ENCODE peak calls at places on chromosomes 6 and 20, in eight cellular contexts. U is GM12864, Y is cardiac muscle cell, H is GM06990, Z is left ventricle myocardium inferior, L is SJSA1, V is hepatocyte, X is GM12878. N is an unnamed sample.

GRCh38 chr6:41451039-41451438 is 95.1 kb upstream of the FOXP4 start:
- DNase-seq in U (no peak), Y (no peak), H (no peak), Z (no peak), L (no peak), V (peak), X (no peak), N (no peak)

GRCh38 chr20:45419188-45420091 is 3.5 kb downstream of the PIGT start:
- DNase-seq in U (peak), Y (peak), H (peak), Z (peak), L (peak), V (no peak), X (peak), N (peak)

GRCh38 chr6:11323666-11324452 is 91.4 kb upstream of the NEDD9 start:
- DNase-seq in U (peak), Y (no peak), H (no peak), Z (peak), L (no peak), V (peak), X (peak), N (peak)

GRCh38 chr6:75906871-75907270 is 157.8 kb downstream of the MYO6 start:
- DNase-seq in U (no peak), Y (no peak), H (no peak), Z (no peak), L (no peak), V (peak), X (no peak), N (no peak)

GRCh38 chr6:166259296-166259977 is 48.8 kb downstream of the PRR18 start:
- DNase-seq in U (no peak), Y (no peak), H (no peak), Z (no peak), L (no peak), V (no peak), X (no peak), N (peak)

GRCh38 chr6:169666441-169666840 is 35.4 kb downstream of the WDR27 start:
- DNase-seq in U (no peak), Y (no peak), H (no peak), Z (no peak), L (no peak), V (no peak), X (no peak), N (no peak)

GRCh38 chr6:140871911-140872310 is 1260.8 kb upstream of the GJE1 start:
- DNase-seq in U (no peak), Y (peak), H (no peak), Z (no peak), L (no peak), V (no peak), X (no peak), N (no peak)

GRCh38 chr6:41571066-41571780 is 25.0 kb downstream of the FOXP4 start:
- DNase-seq in U (no peak), Y (no peak), H (no peak), Z (no peak), L (no peak), V (no peak), X (no peak), N (no peak)

GRCh38 chr6:134074151-134074712 is 21.8 kb upstream of the SLC2A12 start:
- DNase-seq in U (no peak), Y (peak), H (no peak), Z (no peak), L (no peak), V (no peak), X (no peak), N (no peak)

GRCh38 chr6:9346923-9347322 is 911.6 kb upstream of the SLC35B3 start:
- DNase-seq in U (no peak), Y (no peak), H (no peak), Z (no peak), L (no peak), V (no peak), X (no peak), N (no peak)

GRCh38 chr6:35046862-35047261 is 94.3 kb downstream of the TCP11 start:
- DNase-seq in U (no peak), Y (peak), H (no peak), Z (no peak), L (no peak), V (no peak), X (no peak), N (no peak)

GRCh38 chr6:84618046-84618752 is 146.2 kb downstream of the TBX18 start:
- DNase-seq in U (no peak), Y (peak), H (no peak), Z (no peak), L (no peak), V (no peak), X (no peak), N (no peak)

GRCh38 chr20:47921306-47922279 is 136.3 kb upstream of the SULF2 start:
- DNase-seq in U (no peak), Y (no peak), H (no peak), Z (no peak), L (no peak), V (no peak), X (no peak), N (no peak)
- H3K4me3 ChIP-seq in U (no peak), Y (no peak), H (no peak), Z (no peak), L (no peak), V (no peak), X (no peak), N (no peak)

GRCh38 chr6:73752943-73753342 is 56.9 kb downstream of the CD109 start:
- DNase-seq in U (no peak), Y (no peak), H (no peak), Z (no peak), L (no peak), V (no peak), X (no peak), N (no peak)

GRCh38 chr6:73746776-73747175 is 50.8 kb downstream of the CD109 start:
- DNase-seq in U (no peak), Y (peak), H (no peak), Z (no peak), L (no peak), V (no peak), X (no peak), N (no peak)

GRCh38 chr6:73742433-73742832 is 46.4 kb downstream of the CD109 start:
- DNase-seq in U (no peak), Y (no peak), H (no peak), Z (no peak), L (no peak), V (no peak), X (no peak), N (no peak)

GRCh38 chr6:73743556-73743955 is 47.6 kb downstream of the CD109 start:
- DNase-seq in U (no peak), Y (peak), H (no peak), Z (no peak), L (no peak), V (no peak), X (no peak), N (no peak)

GRCh38 chr6:73747293-73747692 is 51.3 kb downstream of the CD109 start:
- DNase-seq in U (no peak), Y (no peak), H (no peak), Z (no peak), L (no peak), V (no peak), X (peak), N (peak)
- H3K4me3 ChIP-seq in U (no peak), Y (no peak), H (no peak), Z (no peak), L (no peak), V (no peak), X (no peak), N (no peak)

DNA sequence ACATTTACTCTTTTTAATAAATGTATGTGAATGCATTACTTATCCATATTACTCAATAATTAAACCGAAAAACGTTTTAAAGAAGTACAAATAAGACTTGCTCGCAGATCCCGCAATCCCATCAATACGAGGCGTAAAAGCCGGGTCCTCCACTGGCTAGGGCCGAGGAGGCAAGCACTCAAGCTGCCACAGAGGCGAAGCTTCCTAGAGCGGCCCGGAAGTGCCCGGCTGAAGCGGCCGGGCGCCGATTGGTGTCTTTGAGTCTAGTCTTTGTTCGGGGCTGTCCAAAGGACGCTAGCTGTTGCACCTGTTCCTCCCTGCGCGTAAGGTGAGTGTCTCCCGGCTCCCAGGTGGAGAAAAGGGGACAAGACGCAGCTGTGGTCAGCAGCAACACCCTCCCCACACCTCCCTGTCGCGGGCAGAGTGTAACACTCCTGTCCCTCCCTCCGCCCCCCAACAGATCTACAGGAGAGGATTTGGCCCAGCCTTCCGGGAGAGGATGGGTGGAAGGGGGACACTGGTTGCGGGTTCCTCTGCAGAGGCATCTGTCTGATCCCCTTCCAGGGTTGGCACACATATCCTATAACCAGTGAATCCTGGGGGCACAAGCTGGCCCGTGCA is at the start of gene ZSCAN16:
- DNase-seq in U (peak), Y (peak), H (peak), Z (peak), L (peak), V (peak), X (no peak), N (peak)
- H3K4me3 ChIP-seq in U (peak), Y (peak), H (peak), Z (peak), L (peak), V (peak), X (peak), N (peak)

GRCh38 chr6:150345786-150346185 is 23.0 kb upstream of the IYD start:
- DNase-seq in U (no peak), Y (no peak), H (no peak), Z (no peak), L (no peak), V (no peak), X (no peak), N (no peak)

GRCh38 chr6:150352321-150353296 is 16.2 kb upstream of the IYD start:
- DNase-seq in U (no peak), Y (peak), H (no peak), Z (no peak), L (no peak), V (no peak), X (no peak), N (no peak)

GRCh38 chr6:150343434-150343833 is 25.4 kb upstream of the IYD start:
- DNase-seq in U (no peak), Y (no peak), H (no peak), Z (no peak), L (no peak), V (no peak), X (no peak), N (no peak)

GRCh38 chr6:150346346-150346745 is 22.5 kb upstream of the IYD start:
- DNase-seq in U (no peak), Y (peak), H (no peak), Z (no peak), L (no peak), V (no peak), X (no peak), N (no peak)

DNA sequence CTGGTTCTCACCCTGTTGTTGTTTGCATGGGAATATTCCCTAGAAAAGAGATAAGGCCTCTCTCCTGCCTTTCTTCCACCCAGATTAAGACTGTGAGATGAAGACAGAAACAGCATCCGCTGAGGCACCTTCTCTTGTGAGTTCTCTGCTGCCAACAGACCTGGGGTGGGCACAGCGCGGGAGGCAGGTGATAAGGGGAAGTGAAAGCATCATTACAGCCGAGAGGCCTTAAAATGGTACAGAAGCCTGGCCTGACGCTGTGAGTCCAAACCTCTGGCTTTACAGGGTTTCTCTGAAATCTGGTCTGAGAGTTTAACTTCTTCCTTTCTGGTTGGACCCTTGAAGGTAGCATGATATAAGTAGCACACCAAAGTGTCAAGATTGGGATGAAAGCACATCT is 21.0 kb upstream of the IYD start:
- DNase-seq in U (no peak), Y (no peak), H (no peak), Z (no peak), L (no peak), V (no peak), X (peak), N (peak)
- H3K4me3 ChIP-seq in U (no peak), Y (no peak), H (no peak), Z (no peak), L (no peak), V (no peak), X (no peak), N (no peak)

GRCh38 chr20:40481337-40481736 is 207.7 kb downstream of the MAFB start:
- DNase-seq in U (no peak), Y (no peak), H (no peak), Z (no peak), L (no peak), V (no peak), X (no peak), N (no peak)

GRCh38 chr20:40481743-40482458 is 207.1 kb downstream of the MAFB start:
- DNase-seq in U (no peak), Y (no peak), H (no peak), Z (no peak), L (no peak), V (no peak), X (no peak), N (no peak)

GRCh38 chr20:40472905-40473304 is 216.1 kb downstream of the MAFB start:
- DNase-seq in U (no peak), Y (no peak), H (no peak), Z (no peak), L (no peak), V (no peak), X (no peak), N (no peak)

DNA sequence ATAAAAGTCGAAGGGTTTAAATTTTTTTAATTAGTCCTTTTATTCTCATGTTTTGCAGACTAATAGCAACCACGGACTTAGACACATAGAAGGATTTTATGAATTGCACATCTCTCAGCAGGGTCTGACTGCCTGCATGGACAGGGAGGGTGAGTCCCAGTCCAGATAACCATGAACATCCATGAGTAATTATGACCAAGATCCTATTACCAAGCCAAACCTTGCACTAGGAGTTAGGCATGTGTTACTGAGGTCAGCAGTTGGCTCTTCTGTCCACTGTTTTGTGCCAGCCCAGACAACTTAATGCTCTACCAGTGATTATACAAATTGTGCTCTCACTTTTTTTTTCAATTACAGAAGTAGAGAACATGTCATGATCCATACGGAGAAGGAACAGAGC is 211.2 kb downstream of the MAFB start:
- DNase-seq in U (no peak), Y (no peak), H (no peak), Z (no peak), L (no peak), V (no peak), X (no peak), N (no peak)
- H3K4me3 ChIP-seq in U (no peak), Y (no peak), H (no peak), Z (no peak), L (no peak), V (no peak), X (no peak), N (no peak)

GRCh38 chr6:3408665-3409064 is 48.2 kb downstream of the SLC22A23 start:
- DNase-seq in U (no peak), Y (no peak), H (no peak), Z (no peak), L (no peak), V (no peak), X (no peak), N (no peak)

GRCh38 chr6:3411967-3412778 is 44.7 kb downstream of the SLC22A23 start:
- DNase-seq in U (no peak), Y (no peak), H (no peak), Z (no peak), L (no peak), V (no peak), X (no peak), N (no peak)

GRCh38 chr6:3407840-3408239 is 49.0 kb downstream of the SLC22A23 start:
- DNase-seq in U (no peak), Y (no peak), H (no peak), Z (no peak), L (no peak), V (no peak), X (no peak), N (no peak)

GRCh38 chr6:3410385-3411360 is 46.2 kb downstream of the SLC22A23 start:
- DNase-seq in U (peak), Y (peak), H (no peak), Z (no peak), L (peak), V (peak), X (no peak), N (peak)

DNA sequence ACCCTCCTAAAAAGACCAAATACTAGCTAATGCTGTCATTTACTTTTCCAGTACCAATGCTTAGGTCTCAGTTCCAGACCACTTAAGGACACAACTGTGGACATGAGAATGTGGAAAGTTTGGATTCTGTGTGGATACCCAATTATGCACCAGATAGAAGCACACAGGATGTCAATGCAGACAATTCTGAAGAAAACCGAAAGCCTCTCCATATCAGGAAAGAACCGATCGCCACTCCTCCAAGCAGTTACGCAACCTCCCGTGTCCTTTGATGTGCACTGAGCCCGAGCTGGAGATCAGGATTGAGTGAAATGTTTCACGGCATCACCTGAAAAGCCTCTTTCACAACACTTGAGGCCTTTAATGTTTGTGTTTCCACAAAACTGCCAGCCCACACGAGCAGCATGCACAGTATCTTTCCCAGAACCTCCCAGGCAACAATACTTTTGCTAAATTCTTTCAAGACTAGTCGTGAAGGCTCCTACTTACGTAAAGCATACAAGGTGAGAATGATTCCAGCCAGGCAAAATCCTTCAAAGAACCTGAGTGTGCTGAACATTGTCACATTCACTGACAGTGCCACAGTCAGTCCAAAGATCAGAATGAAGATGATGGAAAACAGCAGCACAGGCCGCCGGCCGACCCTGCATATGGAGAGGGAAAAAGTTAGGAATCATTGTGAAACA is 47.0 kb downstream of the SLC22A23 start:
- DNase-seq in U (no peak), Y (no peak), H (no peak), Z (no peak), L (no peak), V (peak), X (no peak), N (no peak)
- H3K4me3 ChIP-seq in U (no peak), Y (no peak), H (no peak), Z (no peak), L (no peak), V (no peak), X (no peak), N (no peak)

GRCh38 chr20:44248420-44248759 is 1.3 kb downstream of the GDAP1L1 start:
- DNase-seq in U (no peak), Y (no peak), H (no peak), Z (no peak), L (no peak), V (no peak), X (no peak), N (no peak)
- H3K4me3 ChIP-seq in U (no peak), Y (no peak), H (no peak), Z (no peak), L (no peak), V (no peak), X (no peak), N (no peak)

GRCh38 chr6:52505726-52506501 is 70.9 kb downstream of the TRAM2 start:
- DNase-seq in U (no peak), Y (no peak), H (no peak), Z (no peak), L (no peak), V (no peak), X (no peak), N (no peak)

GRCh38 chr6:52504778-52505127 is 72.1 kb downstream of the TRAM2 start:
- DNase-seq in U (no peak), Y (no peak), H (no peak), Z (no peak), L (no peak), V (no peak), X (no peak), N (no peak)

GRCh38 chr6:52502306-52503029 is 74.4 kb downstream of the TRAM2 start:
- DNase-seq in U (no peak), Y (no peak), H (no peak), Z (no peak), L (no peak), V (no peak), X (no peak), N (no peak)

GRCh38 chr6:52503344-52503747 is 73.5 kb downstream of the TRAM2 start:
- DNase-seq in U (no peak), Y (no peak), H (no peak), Z (peak), L (peak), V (no peak), X (no peak), N (no peak)

DNA sequence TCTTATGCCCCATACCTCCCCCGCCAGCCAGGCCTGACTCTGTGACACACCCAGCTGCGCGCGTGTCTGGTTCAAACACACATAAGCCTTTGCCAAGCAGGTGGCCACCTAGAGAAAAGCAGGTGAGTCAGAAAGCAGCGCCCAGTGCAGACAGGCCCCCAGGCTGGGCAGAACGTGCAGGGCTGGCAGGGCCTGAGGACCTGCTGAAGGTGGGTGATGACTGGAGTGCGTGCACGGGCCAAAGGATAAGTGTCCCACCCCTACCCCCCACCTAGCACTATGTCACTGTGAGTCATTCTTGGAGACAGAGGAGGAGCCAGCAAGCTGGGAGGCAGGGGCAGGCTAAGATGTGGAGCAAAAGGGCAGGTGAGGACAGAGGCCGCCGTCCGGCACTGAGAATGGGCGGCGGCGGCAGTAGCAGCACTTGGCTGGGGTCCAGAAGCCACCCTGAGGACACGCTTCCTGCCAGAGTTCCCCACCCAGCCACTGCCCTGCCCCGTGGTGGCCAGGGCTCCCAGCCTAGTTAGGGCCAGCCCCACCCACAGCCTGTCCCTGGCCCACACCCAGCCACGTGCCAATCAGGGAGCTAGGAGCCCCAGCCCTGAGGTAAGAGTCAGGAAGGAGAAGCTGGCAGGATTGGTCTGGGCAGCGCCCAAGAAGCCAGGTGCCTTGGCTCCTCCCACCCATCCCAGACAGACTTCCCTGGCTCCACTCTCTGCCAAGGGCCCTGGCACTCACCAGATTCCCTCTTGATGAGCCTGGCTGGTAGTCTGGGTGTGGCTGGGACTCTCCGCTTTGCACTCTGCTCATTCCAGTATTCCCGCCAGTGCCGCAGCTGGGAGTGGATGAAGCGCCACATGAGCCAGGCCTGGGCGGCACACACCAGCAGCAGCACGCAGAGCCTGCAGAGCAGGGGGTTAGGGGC is 72.7 kb downstream of the TRAM2 start:
- DNase-seq in U (no peak), Y (peak), H (no peak), Z (peak), L (peak), V (peak), X (no peak), N (no peak)
- H3K4me3 ChIP-seq in U (no peak), Y (no peak), H (no peak), Z (peak), L (no peak), V (no peak), X (no peak), N (no peak)